ENCODE peak calls at places on chromosomes 3 and 15, in nine cellular contexts. One of them, this sample, is unnamed.

GRCh38 chr15:38304486-38304885 is 51.9 kb downstream of the SPRED1 start:
- DNase-seq in NCI-H226: no peak
- DNase-seq in naive thymus-derived CD4-positive, alpha-beta T cell: no peak
- DNase-seq in HFF-Myc: no peak
- DNase-seq in GF-D8: no peak
- DNase-seq in hypothalamus: no peak
- DNase-seq in activated naive CD8-positive, alpha-beta T cell treated with anti-CD3 and anti-CD28 coated beads, Interleukin-2, amount 50 U/mL, for 24 hours: no peak
- DNase-seq in heart left ventricle: no peak
- DNase-seq in psoas muscle: no peak
- DNase-seq in this sample: no peak

GRCh38 chr15:63041402-63041977 is 1.1 kb upstream of the TPM1 start:
- DNase-seq in HFF-Myc: no peak
- DNase-seq in NCI-H226: no peak
- DNase-seq in psoas muscle: no peak
- DNase-seq in naive thymus-derived CD4-positive, alpha-beta T cell: no peak
- DNase-seq in heart left ventricle: no peak
- DNase-seq in GF-D8: no peak
- DNase-seq in hypothalamus: no peak
- DNase-seq in activated naive CD8-positive, alpha-beta T cell treated with anti-CD3 and anti-CD28 coated beads, Interleukin-2, amount 50 U/mL, for 24 hours: no peak
- DNase-seq in this sample: no peak

GRCh38 chr3:42288385-42288784 is 22.4 kb upstream of the CCK start:
- DNase-seq in NCI-H226: no peak
- DNase-seq in psoas muscle: no peak
- DNase-seq in activated naive CD8-positive, alpha-beta T cell treated with anti-CD3 and anti-CD28 coated beads, Interleukin-2, amount 50 U/mL, for 24 hours: no peak
- DNase-seq in GF-D8: no peak
- DNase-seq in HFF-Myc: no peak
- DNase-seq in heart left ventricle: no peak
- DNase-seq in naive thymus-derived CD4-positive, alpha-beta T cell: no peak
- DNase-seq in hypothalamus: no peak
- DNase-seq in this sample: no peak

GRCh38 chr3:23612296-23612891 is 193.4 kb upstream of the UBE2E1 start:
- DNase-seq in heart left ventricle: peak; percentile 26
- DNase-seq in NCI-H226: peak; percentile 61
- DNase-seq in HFF-Myc: no peak
- DNase-seq in hypothalamus: no peak
- DNase-seq in naive thymus-derived CD4-positive, alpha-beta T cell: no peak
- DNase-seq in activated naive CD8-positive, alpha-beta T cell treated with anti-CD3 and anti-CD28 coated beads, Interleukin-2, amount 50 U/mL, for 24 hours: no peak
- DNase-seq in GF-D8: no peak
- DNase-seq in psoas muscle: no peak
- DNase-seq in this sample: no peak

GRCh38 chr3:127754411-127755304 is 67.7 kb downstream of the MGLL start:
- DNase-seq in naive thymus-derived CD4-positive, alpha-beta T cell: peak; percentile 54
- DNase-seq in heart left ventricle: no peak
- DNase-seq in activated naive CD8-positive, alpha-beta T cell treated with anti-CD3 and anti-CD28 coated beads, Interleukin-2, amount 50 U/mL, for 24 hours: peak; percentile 60
- DNase-seq in psoas muscle: no peak
- DNase-seq in GF-D8: no peak
- DNase-seq in NCI-H226: no peak
- DNase-seq in hypothalamus: no peak
- DNase-seq in HFF-Myc: no peak
- DNase-seq in this sample: no peak

GRCh38 chr3:15796331-15796730 is 1.4 kb downstream of the ANKRD28 start:
- DNase-seq in hypothalamus: no peak
- DNase-seq in NCI-H226: no peak
- DNase-seq in heart left ventricle: no peak
- DNase-seq in GF-D8: no peak
- DNase-seq in activated naive CD8-positive, alpha-beta T cell treated with anti-CD3 and anti-CD28 coated beads, Interleukin-2, amount 50 U/mL, for 24 hours: no peak
- DNase-seq in HFF-Myc: no peak
- DNase-seq in naive thymus-derived CD4-positive, alpha-beta T cell: no peak
- DNase-seq in psoas muscle: no peak
- DNase-seq in this sample: no peak

GRCh38 chr15:60179786-60180391 is 175.8 kb downstream of the FOXB1 start:
- DNase-seq in naive thymus-derived CD4-positive, alpha-beta T cell: no peak
- DNase-seq in NCI-H226: no peak
- DNase-seq in HFF-Myc: peak; percentile 12
- DNase-seq in psoas muscle: no peak
- DNase-seq in activated naive CD8-positive, alpha-beta T cell treated with anti-CD3 and anti-CD28 coated beads, Interleukin-2, amount 50 U/mL, for 24 hours: peak; percentile 4
- DNase-seq in hypothalamus: no peak
- DNase-seq in GF-D8: no peak
- DNase-seq in heart left ventricle: no peak
- DNase-seq in this sample: peak; percentile 44

GRCh38 chr3:48747703-48748102 is 30.7 kb upstream of the IP6K2 start:
- DNase-seq in NCI-H226: no peak
- DNase-seq in GF-D8: no peak
- DNase-seq in psoas muscle: peak; percentile 58
- DNase-seq in HFF-Myc: no peak
- DNase-seq in hypothalamus: no peak
- DNase-seq in heart left ventricle: peak; percentile 51
- DNase-seq in naive thymus-derived CD4-positive, alpha-beta T cell: no peak
- DNase-seq in activated naive CD8-positive, alpha-beta T cell treated with anti-CD3 and anti-CD28 coated beads, Interleukin-2, amount 50 U/mL, for 24 hours: no peak
- DNase-seq in this sample: no peak

GRCh38 chr3:133956982-133957381 is 61.3 kb upstream of the RAB6B start:
- DNase-seq in HFF-Myc: no peak
- DNase-seq in hypothalamus: no peak
- DNase-seq in psoas muscle: no peak
- DNase-seq in naive thymus-derived CD4-positive, alpha-beta T cell: no peak
- DNase-seq in NCI-H226: no peak
- DNase-seq in activated naive CD8-positive, alpha-beta T cell treated with anti-CD3 and anti-CD28 coated beads, Interleukin-2, amount 50 U/mL, for 24 hours: no peak
- DNase-seq in heart left ventricle: no peak
- DNase-seq in GF-D8: no peak
- DNase-seq in this sample: no peak

GRCh38 chr3:55984631-55985030 is 483.6 kb downstream of the ERC2 start:
- DNase-seq in HFF-Myc: peak; percentile 9
- DNase-seq in GF-D8: no peak
- DNase-seq in activated naive CD8-positive, alpha-beta T cell treated with anti-CD3 and anti-CD28 coated beads, Interleukin-2, amount 50 U/mL, for 24 hours: no peak
- DNase-seq in heart left ventricle: no peak
- DNase-seq in hypothalamus: no peak
- DNase-seq in NCI-H226: no peak
- DNase-seq in naive thymus-derived CD4-positive, alpha-beta T cell: no peak
- DNase-seq in psoas muscle: no peak
- DNase-seq in this sample: no peak

GRCh38 chr3:40191251-40191650 is 118.3 kb upstream of the EIF1B start:
- DNase-seq in activated naive CD8-positive, alpha-beta T cell treated with anti-CD3 and anti-CD28 coated beads, Interleukin-2, amount 50 U/mL, for 24 hours: no peak
- DNase-seq in hypothalamus: no peak
- DNase-seq in psoas muscle: no peak
- DNase-seq in NCI-H226: no peak
- DNase-seq in GF-D8: no peak
- DNase-seq in naive thymus-derived CD4-positive, alpha-beta T cell: no peak
- DNase-seq in heart left ventricle: no peak
- DNase-seq in HFF-Myc: no peak
- DNase-seq in this sample: no peak

GRCh38 chr15:35142578-35142977 is 57.5 kb upstream of the NANOGP8 start:
- DNase-seq in activated naive CD8-positive, alpha-beta T cell treated with anti-CD3 and anti-CD28 coated beads, Interleukin-2, amount 50 U/mL, for 24 hours: no peak
- DNase-seq in NCI-H226: no peak
- DNase-seq in hypothalamus: no peak
- DNase-seq in HFF-Myc: no peak
- DNase-seq in psoas muscle: no peak
- DNase-seq in heart left ventricle: no peak
- DNase-seq in naive thymus-derived CD4-positive, alpha-beta T cell: no peak
- DNase-seq in GF-D8: no peak
- DNase-seq in this sample: no peak

GRCh38 chr3:17500618-17501017 is 241.8 kb downstream of the TBC1D5 start:
- DNase-seq in activated naive CD8-positive, alpha-beta T cell treated with anti-CD3 and anti-CD28 coated beads, Interleukin-2, amount 50 U/mL, for 24 hours: no peak
- DNase-seq in HFF-Myc: no peak
- DNase-seq in heart left ventricle: no peak
- DNase-seq in psoas muscle: no peak
- DNase-seq in hypothalamus: no peak
- DNase-seq in naive thymus-derived CD4-positive, alpha-beta T cell: no peak
- DNase-seq in GF-D8: no peak
- DNase-seq in NCI-H226: no peak
- DNase-seq in this sample: no peak

GRCh38 chr15:65175511-65175910 is 9.6 kb downstream of the CLPX start:
- DNase-seq in activated naive CD8-positive, alpha-beta T cell treated with anti-CD3 and anti-CD28 coated beads, Interleukin-2, amount 50 U/mL, for 24 hours: no peak
- DNase-seq in hypothalamus: no peak
- DNase-seq in psoas muscle: no peak
- DNase-seq in HFF-Myc: no peak
- DNase-seq in heart left ventricle: no peak
- DNase-seq in NCI-H226: no peak
- DNase-seq in naive thymus-derived CD4-positive, alpha-beta T cell: no peak
- DNase-seq in GF-D8: no peak
- DNase-seq in this sample: no peak

GRCh38 chr3:72634128-72634527 is 214.1 kb downstream of the SHQ1 start:
- DNase-seq in NCI-H226: no peak
- DNase-seq in heart left ventricle: no peak
- DNase-seq in hypothalamus: no peak
- DNase-seq in activated naive CD8-positive, alpha-beta T cell treated with anti-CD3 and anti-CD28 coated beads, Interleukin-2, amount 50 U/mL, for 24 hours: no peak
- DNase-seq in GF-D8: no peak
- DNase-seq in psoas muscle: no peak
- DNase-seq in naive thymus-derived CD4-positive, alpha-beta T cell: no peak
- DNase-seq in HFF-Myc: no peak
- DNase-seq in this sample: no peak

GRCh38 chr3:151686257-151686656 is 47.5 kb upstream of the AADACL2 start:
- DNase-seq in naive thymus-derived CD4-positive, alpha-beta T cell: no peak
- DNase-seq in HFF-Myc: no peak
- DNase-seq in psoas muscle: no peak
- DNase-seq in GF-D8: no peak
- DNase-seq in heart left ventricle: no peak
- DNase-seq in activated naive CD8-positive, alpha-beta T cell treated with anti-CD3 and anti-CD28 coated beads, Interleukin-2, amount 50 U/mL, for 24 hours: no peak
- DNase-seq in NCI-H226: peak; percentile 59
- DNase-seq in hypothalamus: no peak
- DNase-seq in this sample: no peak

GRCh38 chr3:156899951-156900350 is 73.8 kb downstream of the LEKR1 start:
- DNase-seq in HFF-Myc: no peak
- DNase-seq in GF-D8: no peak
- DNase-seq in NCI-H226: no peak
- DNase-seq in psoas muscle: no peak
- DNase-seq in hypothalamus: no peak
- DNase-seq in naive thymus-derived CD4-positive, alpha-beta T cell: no peak
- DNase-seq in heart left ventricle: no peak
- DNase-seq in activated naive CD8-positive, alpha-beta T cell treated with anti-CD3 and anti-CD28 coated beads, Interleukin-2, amount 50 U/mL, for 24 hours: no peak
- DNase-seq in this sample: no peak

GRCh38 chr3:53566450-53567145 is 72.2 kb downstream of the CACNA1D start:
- DNase-seq in naive thymus-derived CD4-positive, alpha-beta T cell: no peak
- DNase-seq in activated naive CD8-positive, alpha-beta T cell treated with anti-CD3 and anti-CD28 coated beads, Interleukin-2, amount 50 U/mL, for 24 hours: no peak
- DNase-seq in hypothalamus: no peak
- DNase-seq in GF-D8: no peak
- DNase-seq in NCI-H226: no peak
- DNase-seq in heart left ventricle: no peak
- DNase-seq in HFF-Myc: no peak
- DNase-seq in psoas muscle: no peak
- DNase-seq in this sample: no peak

GRCh38 chr3:155423526-155423925 is 130.0 kb upstream of the STRIT1 start:
- DNase-seq in hypothalamus: no peak
- DNase-seq in HFF-Myc: no peak
- DNase-seq in naive thymus-derived CD4-positive, alpha-beta T cell: no peak
- DNase-seq in GF-D8: no peak
- DNase-seq in activated naive CD8-positive, alpha-beta T cell treated with anti-CD3 and anti-CD28 coated beads, Interleukin-2, amount 50 U/mL, for 24 hours: no peak
- DNase-seq in psoas muscle: no peak
- DNase-seq in NCI-H226: no peak
- DNase-seq in heart left ventricle: no peak
- DNase-seq in this sample: no peak

GRCh38 chr15:71443538-71443937 is 328.3 kb downstream of the THSD4 start:
- DNase-seq in psoas muscle: peak; percentile 41
- DNase-seq in HFF-Myc: peak; percentile 30
- DNase-seq in GF-D8: no peak
- DNase-seq in NCI-H226: peak; percentile 32
- DNase-seq in activated naive CD8-positive, alpha-beta T cell treated with anti-CD3 and anti-CD28 coated beads, Interleukin-2, amount 50 U/mL, for 24 hours: peak; percentile 42
- DNase-seq in naive thymus-derived CD4-positive, alpha-beta T cell: peak; percentile 35
- DNase-seq in heart left ventricle: peak; percentile 43
- DNase-seq in hypothalamus: no peak
- DNase-seq in this sample: peak; percentile 42

GRCh38 chr15:74400915-74401757 is 32.6 kb downstream of the SEMA7A start:
- DNase-seq in hypothalamus: no peak
- DNase-seq in activated naive CD8-positive, alpha-beta T cell treated with anti-CD3 and anti-CD28 coated beads, Interleukin-2, amount 50 U/mL, for 24 hours: peak; percentile 34
- DNase-seq in naive thymus-derived CD4-positive, alpha-beta T cell: no peak
- DNase-seq in GF-D8: no peak
- DNase-seq in HFF-Myc: no peak
- DNase-seq in NCI-H226: no peak
- DNase-seq in psoas muscle: no peak
- DNase-seq in heart left ventricle: no peak
- DNase-seq in this sample: peak; percentile 77

GRCh38 chr3:158991146-158991705 is 189.4 kb downstream of the MFSD1 start:
- DNase-seq in heart left ventricle: no peak
- DNase-seq in NCI-H226: no peak
- DNase-seq in activated naive CD8-positive, alpha-beta T cell treated with anti-CD3 and anti-CD28 coated beads, Interleukin-2, amount 50 U/mL, for 24 hours: no peak
- DNase-seq in naive thymus-derived CD4-positive, alpha-beta T cell: no peak
- DNase-seq in HFF-Myc: no peak
- DNase-seq in hypothalamus: no peak
- DNase-seq in psoas muscle: no peak
- DNase-seq in GF-D8: no peak
- DNase-seq in this sample: peak; percentile 8

GRCh38 chr3:34634939-34635338 is 836.5 kb downstream of the PDCD6IP start:
- DNase-seq in naive thymus-derived CD4-positive, alpha-beta T cell: no peak
- DNase-seq in heart left ventricle: no peak
- DNase-seq in psoas muscle: no peak
- DNase-seq in HFF-Myc: no peak
- DNase-seq in hypothalamus: no peak
- DNase-seq in GF-D8: no peak
- DNase-seq in activated naive CD8-positive, alpha-beta T cell treated with anti-CD3 and anti-CD28 coated beads, Interleukin-2, amount 50 U/mL, for 24 hours: no peak
- DNase-seq in NCI-H226: no peak
- DNase-seq in this sample: no peak

This sample was measured in DND-41.